ENCODE peak calls at places on chromosomes 12 and 14, in six cellular contexts. One of them, this sample, is unnamed.

GRCh38 chr14:93381644-93382043 is 34.7 kb downstream of the COX8C start:
- DNase-seq in A549: no peak
- DNase-seq in Peyer's patch: no peak
- DNase-seq in body of pancreas: no peak
- DNase-seq in ovary: no peak
- DNase-seq in heart left ventricle: no peak
- DNase-seq in this sample: no peak

GRCh38 chr12:30965613-30965985 is 39.1 kb downstream of the TSPAN11 start:
- DNase-seq in Peyer's patch: no peak
- DNase-seq in heart left ventricle: no peak
- DNase-seq in body of pancreas: peak
- DNase-seq in A549: peak
- DNase-seq in ovary: no peak
- DNase-seq in this sample: no peak

GRCh38 chr12:43206396-43206795 is 345.6 kb downstream of the ADAMTS20 start:
- DNase-seq in heart left ventricle: no peak
- DNase-seq in ovary: no peak
- DNase-seq in A549: no peak
- DNase-seq in body of pancreas: no peak
- DNase-seq in Peyer's patch: no peak
- DNase-seq in this sample: no peak

GRCh38 chr12:52925717-52926595 is 21.1 kb upstream of the KRT8 start:
- DNase-seq in A549: peak
- DNase-seq in body of pancreas: peak
- DNase-seq in Peyer's patch: no peak
- DNase-seq in heart left ventricle: no peak
- DNase-seq in ovary: no peak
- DNase-seq in this sample: no peak

GRCh38 chr12:39912211-39912980 is 193.5 kb downstream of the SLC2A13 start:
- DNase-seq in Peyer's patch: no peak
- DNase-seq in heart left ventricle: no peak
- DNase-seq in ovary: no peak
- DNase-seq in A549: peak
- DNase-seq in body of pancreas: peak
- DNase-seq in this sample: no peak

GRCh38 chr12:85920324-85920947 is 46.3 kb downstream of the NTS start:
- DNase-seq in ovary: no peak
- DNase-seq in heart left ventricle: no peak
- DNase-seq in A549: peak
- DNase-seq in body of pancreas: no peak
- DNase-seq in Peyer's patch: no peak
- DNase-seq in this sample: no peak

GRCh38 chr12:65965358-65965757 is 141.1 kb downstream of the HMGA2 start:
- DNase-seq in heart left ventricle: no peak
- DNase-seq in A549: peak
- DNase-seq in body of pancreas: no peak
- DNase-seq in ovary: no peak
- DNase-seq in Peyer's patch: no peak
- DNase-seq in this sample: no peak

GRCh38 chr12:18723752-18724151 is 14.1 kb downstream of the PLCZ1 start:
- DNase-seq in ovary: no peak
- DNase-seq in A549: peak
- DNase-seq in body of pancreas: no peak
- DNase-seq in Peyer's patch: no peak
- DNase-seq in heart left ventricle: no peak
- DNase-seq in this sample: no peak

GRCh38 chr12:19744760-19745218 is 305.5 kb downstream of the AEBP2 start:
- DNase-seq in Peyer's patch: no peak
- DNase-seq in ovary: no peak
- DNase-seq in body of pancreas: no peak
- DNase-seq in A549: peak
- DNase-seq in heart left ventricle: no peak
- DNase-seq in this sample: no peak

GRCh38 chr12:91870872-91871707 is 274.6 kb downstream of the BTG1 start:
- DNase-seq in Peyer's patch: no peak
- DNase-seq in ovary: no peak
- DNase-seq in body of pancreas: no peak
- DNase-seq in A549: no peak
- DNase-seq in heart left ventricle: no peak
- DNase-seq in this sample: no peak

GRCh38 chr12:124834822-124835221 is 28.8 kb downstream of the SCARB1 start:
- DNase-seq in heart left ventricle: no peak
- DNase-seq in ovary: no peak
- DNase-seq in body of pancreas: no peak
- DNase-seq in A549: no peak
- DNase-seq in Peyer's patch: no peak
- DNase-seq in this sample: no peak

GRCh38 chr12:124837249-124837897 is 26.3 kb downstream of the SCARB1 start:
- DNase-seq in ovary: no peak
- DNase-seq in heart left ventricle: no peak
- DNase-seq in body of pancreas: no peak
- DNase-seq in A549: no peak
- DNase-seq in Peyer's patch: no peak
- DNase-seq in this sample: no peak

GRCh38 chr12:124836759-124837158 is 26.9 kb downstream of the SCARB1 start:
- DNase-seq in A549: no peak
- DNase-seq in body of pancreas: no peak
- DNase-seq in heart left ventricle: no peak
- DNase-seq in Peyer's patch: no peak
- DNase-seq in ovary: no peak
- DNase-seq in this sample: no peak

GRCh38 chr12:124835652-124836410 is 27.8 kb downstream of the SCARB1 start:
- DNase-seq in A549: no peak
- DNase-seq in heart left ventricle: no peak
- DNase-seq in ovary: no peak
- DNase-seq in Peyer's patch: no peak
- DNase-seq in body of pancreas: no peak
- DNase-seq in this sample: no peak

GRCh38 chr12:124837958-124838803 is 25.5 kb downstream of the SCARB1 start:
- DNase-seq in ovary: peak
- DNase-seq in Peyer's patch: peak
- DNase-seq in heart left ventricle: peak
- DNase-seq in A549: peak
- DNase-seq in body of pancreas: peak
- DNase-seq in this sample: no peak
- TF ChIP-seq POLR2A in ovary: no peak
- TF ChIP-seq POLR2A in Peyer's patch: no peak
- TF ChIP-seq POLR2A in heart left ventricle: no peak
- TF ChIP-seq POLR2A in A549: no peak
- TF ChIP-seq POLR2A in body of pancreas: peak
- TF ChIP-seq POLR2A in this sample: no peak

DNA sequence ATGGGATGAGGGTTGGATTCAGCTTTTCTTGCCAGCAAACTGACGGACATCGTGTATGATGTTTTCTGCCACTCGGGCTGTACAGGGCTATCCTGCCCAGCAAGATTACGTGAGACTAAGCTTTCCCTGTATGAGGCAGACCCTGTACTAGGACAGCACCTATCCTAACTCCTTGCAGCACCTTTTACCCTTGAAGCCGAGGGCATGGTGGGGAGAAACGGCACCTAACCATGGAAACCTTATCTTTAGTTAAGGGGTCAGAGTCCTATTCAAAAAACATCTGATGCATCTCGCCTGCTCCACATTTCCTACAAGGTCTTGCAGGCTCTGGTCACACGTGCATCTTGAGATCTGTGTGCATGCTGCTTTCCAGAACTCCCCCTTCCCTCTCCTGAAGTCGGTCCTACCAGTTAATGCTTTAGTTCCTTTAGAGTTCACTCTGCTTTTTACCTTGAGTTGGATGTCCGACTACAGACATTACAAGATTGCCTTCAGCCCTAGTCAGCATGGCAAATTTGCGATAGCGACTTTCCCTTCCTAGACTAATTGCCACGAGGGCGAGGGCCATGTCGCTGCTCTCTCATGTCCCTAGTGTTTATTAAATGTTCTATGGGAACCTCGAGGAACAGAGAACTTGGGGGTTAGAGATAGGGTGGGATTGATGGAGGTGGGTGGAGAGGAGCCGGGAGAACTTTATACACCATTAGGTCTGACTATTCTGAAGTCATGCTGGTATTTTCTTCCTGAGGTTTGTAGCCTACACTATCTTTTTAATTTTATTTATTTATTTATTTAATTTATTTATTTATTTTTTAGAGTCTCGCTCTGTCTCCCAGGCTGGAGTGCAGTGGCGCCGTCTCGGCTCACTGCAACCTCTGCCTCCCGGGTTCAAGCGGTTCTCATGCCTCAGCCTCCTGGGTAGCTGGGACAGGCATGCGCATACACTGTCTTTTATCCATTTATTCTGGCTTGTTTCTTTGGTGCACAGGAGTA is 6.6 kb downstream of the RAN start:
- DNase-seq in ovary: no peak
- DNase-seq in Peyer's patch: no peak
- DNase-seq in body of pancreas: no peak
- DNase-seq in heart left ventricle: no peak
- DNase-seq in A549: no peak
- DNase-seq in this sample: no peak
- TF ChIP-seq POLR2A in ovary: no peak
- TF ChIP-seq POLR2A in Peyer's patch: no peak
- TF ChIP-seq POLR2A in body of pancreas: no peak
- TF ChIP-seq POLR2A in heart left ventricle: no peak
- TF ChIP-seq POLR2A in A549: no peak
- TF ChIP-seq POLR2A in this sample: peak

GRCh38 chr12:104456950-104457745 is 400 bp downstream of the CHST11 start:
- DNase-seq in ovary: peak
- DNase-seq in body of pancreas: peak
- DNase-seq in heart left ventricle: peak
- DNase-seq in Peyer's patch: peak
- DNase-seq in A549: peak
- DNase-seq in this sample: no peak
- TF ChIP-seq POLR2A in ovary: peak
- TF ChIP-seq POLR2A in body of pancreas: peak
- TF ChIP-seq POLR2A in heart left ventricle: no peak
- TF ChIP-seq POLR2A in Peyer's patch: no peak
- TF ChIP-seq POLR2A in A549: peak
- TF ChIP-seq POLR2A in this sample: peak

DNA sequence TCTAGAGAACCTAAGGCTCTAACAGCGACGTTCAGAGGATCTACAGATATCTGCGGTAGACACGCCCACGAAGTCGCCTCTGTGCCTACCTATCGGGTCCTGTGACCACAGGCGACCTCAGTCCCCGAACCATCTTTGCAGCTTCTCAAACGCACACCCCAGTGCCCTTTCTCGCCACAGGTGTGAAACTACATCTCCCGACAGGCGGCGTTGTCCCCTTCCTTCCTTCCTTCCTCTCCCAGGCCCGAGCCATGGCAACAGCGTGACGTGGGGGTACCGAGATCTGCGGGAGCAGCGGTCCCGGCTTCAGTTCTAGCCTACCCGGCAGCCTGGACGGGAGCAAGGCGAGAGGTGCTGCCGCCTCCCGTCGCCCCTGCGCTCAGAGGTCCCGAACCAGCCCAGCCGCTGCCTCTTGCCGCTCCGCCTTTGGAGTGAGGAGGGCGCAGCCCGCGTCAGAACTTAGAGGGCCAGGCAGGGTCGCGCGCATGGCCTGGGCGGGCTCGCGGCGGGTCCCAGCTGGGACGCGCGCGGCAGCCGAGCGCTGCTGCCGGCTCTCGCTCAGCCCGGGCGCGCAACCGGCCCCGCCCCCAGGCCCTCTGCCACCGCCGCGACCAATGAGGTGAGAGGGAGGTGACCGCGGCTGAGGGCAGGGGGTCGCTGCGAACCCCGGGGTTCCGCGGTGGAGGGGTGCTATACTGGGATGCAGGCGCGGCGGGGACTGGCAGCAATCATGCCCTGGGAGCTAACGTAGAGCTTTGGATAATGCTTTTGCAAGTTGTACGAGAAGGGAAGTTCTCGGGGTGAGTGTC is at the start of gene COQ10A:
- DNase-seq in heart left ventricle: peak
- DNase-seq in A549: peak
- DNase-seq in Peyer's patch: peak
- DNase-seq in body of pancreas: peak
- DNase-seq in ovary: peak
- DNase-seq in this sample: peak
- TF ChIP-seq POLR2A in heart left ventricle: peak
- TF ChIP-seq POLR2A in A549: peak
- TF ChIP-seq POLR2A in Peyer's patch: peak
- TF ChIP-seq POLR2A in body of pancreas: peak
- TF ChIP-seq POLR2A in ovary: peak
- TF ChIP-seq POLR2A in this sample: peak

GRCh38 chr12:54017845-54018607 is 9.2 kb downstream of the HOXC8 start:
- DNase-seq in Peyer's patch: peak
- DNase-seq in body of pancreas: peak
- DNase-seq in heart left ventricle: peak
- DNase-seq in ovary: peak
- DNase-seq in A549: peak
- DNase-seq in this sample: peak
- TF ChIP-seq POLR2A in Peyer's patch: peak
- TF ChIP-seq POLR2A in body of pancreas: peak
- TF ChIP-seq POLR2A in heart left ventricle: no peak
- TF ChIP-seq POLR2A in ovary: peak
- TF ChIP-seq POLR2A in A549: peak
- TF ChIP-seq POLR2A in this sample: peak

GRCh38 chr14:59189281-59189821 is 884 bp downstream of the DAAM1 start:
- DNase-seq in ovary: peak
- DNase-seq in heart left ventricle: peak
- DNase-seq in A549: peak
- DNase-seq in body of pancreas: peak
- DNase-seq in Peyer's patch: peak
- DNase-seq in this sample: no peak

GRCh38 chr14:59189822-59190368 is 1.4 kb downstream of the DAAM1 start:
- DNase-seq in heart left ventricle: peak
- DNase-seq in A549: peak
- DNase-seq in Peyer's patch: peak
- DNase-seq in ovary: peak
- DNase-seq in body of pancreas: peak
- DNase-seq in this sample: peak

GRCh38 chr14:59187802-59188460 is 536 bp upstream of the DAAM1 start:
- DNase-seq in A549: peak
- DNase-seq in body of pancreas: peak
- DNase-seq in ovary: no peak
- DNase-seq in Peyer's patch: peak
- DNase-seq in heart left ventricle: peak
- DNase-seq in this sample: no peak

GRCh38 chr14:59190372-59190771 is 1.9 kb downstream of the DAAM1 start:
- DNase-seq in heart left ventricle: peak
- DNase-seq in Peyer's patch: peak
- DNase-seq in A549: peak
- DNase-seq in body of pancreas: peak
- DNase-seq in ovary: no peak
- DNase-seq in this sample: no peak

GRCh38 chr14:59188461-59189280 is at the start of gene DAAM1:
- DNase-seq in heart left ventricle: peak
- DNase-seq in ovary: peak
- DNase-seq in A549: peak
- DNase-seq in Peyer's patch: peak
- DNase-seq in body of pancreas: peak
- DNase-seq in this sample: peak
- TF ChIP-seq POLR2A in heart left ventricle: peak
- TF ChIP-seq POLR2A in ovary: peak
- TF ChIP-seq POLR2A in A549: peak
- TF ChIP-seq POLR2A in Peyer's patch: peak
- TF ChIP-seq POLR2A in body of pancreas: peak
- TF ChIP-seq POLR2A in this sample: peak

This sample was measured in GM12892.